ENCODE peak calls at places on chromosomes 7 and 10, in ten cellular contexts. O, K, A, C, H, G, T, L, D and S are unnamed samples.

GRCh38 chr7:88001744-88002530 is 67.9 kb downstream of the ADAM22 start:
- DNase-seq in O (no peak), K (no peak), A (no peak), C (no peak), H (no peak), G (no peak), T (no peak), L (peak; percentile 24), D (no peak), S (no peak)

GRCh38 chr7:149261321-149261828 is 621 bp upstream of the ZNF783 start:
- DNase-seq in O (peak; percentile 27), K (no peak), A (no peak), C (no peak), H (no peak), G (no peak), T (peak; percentile 38), L (peak; percentile 71), D (no peak), S (peak; percentile 44)

GRCh38 chr7:30469303-30469702 is 9.3 kb downstream of the NOD1 start:
- DNase-seq in O (peak; percentile 100), K (peak; percentile 19), A (peak; percentile 79), C (no peak), H (no peak), G (peak; percentile 81), T (peak; percentile 96), L (peak; percentile 100), D (peak; percentile 94), S (peak; percentile 99)

GRCh38 chr10:44352316-44353127 is 32.4 kb downstream of the CXCL12 start:
- DNase-seq in O (peak; percentile 76), K (no peak), A (peak; percentile 56), C (no peak), H (no peak), G (peak; percentile 64), T (no peak), L (peak; percentile 23), D (no peak), S (peak; percentile 51)

GRCh38 chr7:138834583-138834982 is 36.6 kb upstream of the ATP6V0A4 start:
- DNase-seq in O (no peak), K (no peak), A (no peak), C (no peak), H (no peak), G (no peak), T (no peak), L (no peak), D (no peak), S (no peak)

GRCh38 chr7:20330797-20331230 is at the start of gene ITGB8:
- DNase-seq in O (no peak), K (no peak), A (peak; percentile 21), C (no peak), H (peak; percentile 55), G (no peak), T (no peak), L (no peak), D (no peak), S (no peak)

GRCh38 chr7:38492010-38492409 is 139.2 kb downstream of the AMPH start:
- DNase-seq in O (no peak), K (no peak), A (no peak), C (no peak), H (no peak), G (no peak), T (peak; percentile 60), L (no peak), D (no peak), S (no peak)

GRCh38 chr7:7265057-7265456 is 82.7 kb downstream of the C1GALT1 start:
- DNase-seq in O (peak; percentile 67), K (no peak), A (no peak), C (no peak), H (no peak), G (no peak), T (no peak), L (peak; percentile 62), D (no peak), S (no peak)

GRCh38 chr7:94698275-94698674 is 42.3 kb upstream of the SGCE start:
- DNase-seq in O (peak; percentile 87), K (no peak), A (no peak), C (no peak), H (no peak), G (no peak), T (no peak), L (peak; percentile 82), D (no peak), S (peak; percentile 87)

GRCh38 chr7:40354736-40355135 is 219.9 kb downstream of the SUGCT start:
- DNase-seq in O (no peak), K (no peak), A (no peak), C (no peak), H (no peak), G (no peak), T (no peak), L (no peak), D (no peak), S (no peak)

GRCh38 chr7:101990811-101991418 is 173.5 kb downstream of the CUX1 start:
- DNase-seq in O (no peak), K (no peak), A (no peak), C (no peak), H (no peak), G (no peak), T (no peak), L (no peak), D (no peak), S (no peak)

GRCh38 chr10:119207713-119208552 is 562 bp downstream of the GRK5 start:
- DNase-seq in O (peak; percentile 80), K (peak; percentile 70), A (peak; percentile 47), C (no peak), H (peak; percentile 27), G (peak; percentile 65), T (peak; percentile 54), L (peak; percentile 64), D (peak; percentile 82), S (peak; percentile 69)

GRCh38 chr10:61902448-61903183 is 1.1 kb downstream of the ARID5B start:
- DNase-seq in O (peak; percentile 77), K (peak; percentile 73), A (no peak), C (peak; percentile 46), H (no peak), G (peak; percentile 57), T (peak; percentile 64), L (peak; percentile 76), D (no peak), S (peak; percentile 70)
- TF ChIP-seq CTCF in O (no peak), K (no peak), A (no peak), C (no peak), H (peak; percentile 47), G (peak; percentile 44), T (no peak), L (peak; percentile 27), D (no peak), S (no peak)

DNA sequence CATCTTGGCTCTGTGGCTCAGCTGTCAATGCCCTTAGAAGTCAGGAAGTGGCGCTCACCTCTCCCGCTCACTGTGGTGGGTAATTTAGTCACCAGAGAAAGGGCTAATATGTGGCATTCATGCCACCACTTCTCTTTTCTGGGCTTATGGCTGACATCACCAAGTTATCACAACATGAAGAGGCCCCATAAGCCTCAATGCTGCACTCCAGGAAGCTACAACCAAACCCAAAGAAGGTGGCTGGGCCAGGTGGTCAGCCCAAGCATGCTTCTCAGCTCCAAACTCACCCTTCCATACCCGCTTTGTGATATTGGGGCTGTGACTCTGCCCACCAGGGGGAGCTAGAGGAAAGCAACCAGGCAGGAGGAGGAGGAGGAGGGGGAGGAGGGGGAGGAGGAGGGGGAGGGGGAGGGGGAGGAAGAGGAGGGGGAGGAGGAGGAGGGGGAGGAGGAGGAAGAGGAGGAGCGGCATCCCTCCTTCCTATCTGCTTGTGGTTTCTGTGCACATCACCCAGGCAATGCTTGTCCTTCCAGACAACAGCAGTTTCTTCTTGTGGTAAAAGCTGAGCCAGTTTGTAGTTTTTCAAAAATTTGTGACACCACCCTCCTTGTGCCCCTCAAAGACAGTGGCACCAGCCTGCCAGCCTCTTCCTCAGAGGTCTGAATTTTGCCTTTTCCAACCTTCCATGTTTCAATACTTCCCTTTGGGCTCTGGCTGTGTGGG is 42.1 kb downstream of the CYP26A1 start:
- DNase-seq in O (peak; percentile 60), K (peak; percentile 80), A (peak; percentile 63), C (peak; percentile 58), H (no peak), G (peak; percentile 54), T (peak; percentile 92), L (peak; percentile 60), D (no peak), S (peak; percentile 55)
- TF ChIP-seq CTCF in O (peak; percentile 69), K (no peak), A (peak; percentile 15), C (peak; percentile 49), H (no peak), G (peak; percentile 45), T (peak; percentile 61), L (peak; percentile 68), D (peak; percentile 30), S (peak; percentile 61)

DNA sequence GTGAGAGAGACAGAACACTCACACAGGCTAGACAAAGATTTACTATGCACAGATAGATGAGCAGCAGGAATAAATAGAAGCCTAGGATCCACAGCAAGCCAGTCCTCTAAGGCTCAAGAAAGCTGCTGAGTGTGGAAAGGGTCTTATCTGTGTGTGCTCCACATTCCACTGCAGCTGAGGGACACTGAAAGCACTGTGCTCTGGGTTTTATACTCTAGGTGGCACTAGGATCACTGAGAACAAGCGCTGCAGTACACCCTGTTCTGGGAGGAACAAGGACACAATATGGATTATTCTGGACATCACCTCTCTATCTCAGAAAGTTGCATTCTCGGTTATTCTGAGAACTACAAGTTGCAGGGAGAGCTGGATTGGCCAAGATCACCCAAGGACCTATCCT is 4.9 kb upstream of the KLHL7 start:
- DNase-seq in O (no peak), K (no peak), A (no peak), C (no peak), H (no peak), G (no peak), T (peak; percentile 72), L (no peak), D (no peak), S (no peak)
- TF ChIP-seq CTCF in O (peak; percentile 14), K (no peak), A (no peak), C (no peak), H (no peak), G (peak; percentile 38), T (peak; percentile 58), L (no peak), D (no peak), S (no peak)

GRCh38 chr7:25221009-25221408 is 7.3 kb downstream of the NPVF start:
- DNase-seq in O (no peak), K (no peak), A (no peak), C (no peak), H (no peak), G (no peak), T (no peak), L (no peak), D (no peak), S (no peak)

GRCh38 chr7:25216837-25217236 is 11.4 kb downstream of the NPVF start:
- DNase-seq in O (peak; percentile 75), K (no peak), A (no peak), C (no peak), H (no peak), G (no peak), T (peak; percentile 72), L (peak; percentile 58), D (no peak), S (peak; percentile 53)

DNA sequence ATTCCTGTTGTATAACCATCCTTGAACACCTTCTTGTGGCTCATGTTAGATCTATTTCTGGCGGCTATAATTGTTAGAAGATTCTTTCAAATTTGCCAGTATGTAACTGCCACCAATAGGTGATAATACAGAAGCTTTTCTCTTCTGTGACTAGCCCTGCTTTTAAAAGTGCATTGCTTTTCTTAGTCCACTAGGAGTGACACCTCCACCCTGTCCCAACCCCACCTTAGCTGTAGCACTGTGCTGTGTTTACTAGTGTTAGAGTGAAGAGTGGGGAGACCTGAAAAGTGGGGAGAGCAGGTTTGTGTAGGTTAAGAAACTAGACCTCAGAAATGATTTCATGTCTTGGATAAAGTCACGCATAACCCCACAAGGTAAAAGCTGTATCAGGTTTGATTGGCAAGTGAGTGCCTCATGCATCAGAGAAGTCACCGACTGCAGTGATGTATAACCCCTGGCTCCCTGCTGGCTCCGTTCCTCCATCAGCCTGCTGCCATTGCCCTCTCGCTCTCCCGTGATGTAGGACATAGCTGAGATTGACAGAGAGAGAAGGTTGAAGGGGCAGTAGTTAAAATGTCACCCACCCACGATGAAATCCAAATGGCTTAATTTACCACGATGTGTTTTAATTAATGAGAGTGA is 12.5 kb downstream of the NPVF start:
- DNase-seq in O (no peak), K (no peak), A (no peak), C (no peak), H (no peak), G (no peak), T (peak; percentile 41), L (no peak), D (no peak), S (no peak)
- TF ChIP-seq CTCF in O (no peak), K (no peak), A (no peak), C (no peak), H (no peak), G (no peak), T (peak; percentile 46), L (no peak), D (no peak), S (no peak)